ENCODE peak calls at places on chromosomes 11 and 22, in ten cellular contexts. One of them, this sample, is unnamed.

GRCh38 chr22:39524089-39524752 is 3.9 kb downstream of the ATF4 start:
- DNase-seq in naive thymus-derived CD8-positive, alpha-beta T cell: no peak
- DNase-seq in HEK293T: no peak
- DNase-seq in activated naive CD8-positive, alpha-beta T cell treated with anti-CD3 and anti-CD28 coated beads for 36 hours: no peak
- DNase-seq in HAP-1: no peak
- DNase-seq in stimulated activated CD4-positive, alpha-beta T cell treated with anti-CD3 and anti-CD28 coated beads, Interleukin-12 subunit alpha, Interleukin-12 subunit beta, amount 100 ng/mL, for 48 hours: no peak
- DNase-seq in thyroid gland: peak; percentile 48
- DNase-seq in putamen: no peak
- DNase-seq in ovary: no peak
- DNase-seq in HS-5: no peak
- DNase-seq in this sample: no peak

GRCh38 chr11:83051760-83052671 is 19.7 kb downstream of the RAB30 start:
- DNase-seq in naive thymus-derived CD8-positive, alpha-beta T cell: no peak
- DNase-seq in HEK293T: no peak
- DNase-seq in activated naive CD8-positive, alpha-beta T cell treated with anti-CD3 and anti-CD28 coated beads for 36 hours: no peak
- DNase-seq in HAP-1: no peak
- DNase-seq in stimulated activated CD4-positive, alpha-beta T cell treated with anti-CD3 and anti-CD28 coated beads, Interleukin-12 subunit alpha, Interleukin-12 subunit beta, amount 100 ng/mL, for 48 hours: no peak
- DNase-seq in thyroid gland: peak; percentile 45
- DNase-seq in putamen: peak; percentile 52
- DNase-seq in ovary: peak; percentile 59
- DNase-seq in HS-5: peak; percentile 95
- DNase-seq in this sample: no peak

GRCh38 chr11:58787903-58788302 is 56.2 kb upstream of the GLYAT start:
- DNase-seq in naive thymus-derived CD8-positive, alpha-beta T cell: no peak
- DNase-seq in HEK293T: no peak
- DNase-seq in activated naive CD8-positive, alpha-beta T cell treated with anti-CD3 and anti-CD28 coated beads for 36 hours: no peak
- DNase-seq in HAP-1: no peak
- DNase-seq in stimulated activated CD4-positive, alpha-beta T cell treated with anti-CD3 and anti-CD28 coated beads, Interleukin-12 subunit alpha, Interleukin-12 subunit beta, amount 100 ng/mL, for 48 hours: no peak
- DNase-seq in thyroid gland: no peak
- DNase-seq in putamen: no peak
- DNase-seq in ovary: no peak
- DNase-seq in HS-5: peak; percentile 69
- DNase-seq in this sample: no peak

GRCh38 chr11:2039198-2039759 is 41.6 kb upstream of the H19 start:
- DNase-seq in naive thymus-derived CD8-positive, alpha-beta T cell: no peak
- DNase-seq in HEK293T: no peak
- DNase-seq in activated naive CD8-positive, alpha-beta T cell treated with anti-CD3 and anti-CD28 coated beads for 36 hours: no peak
- DNase-seq in HAP-1: no peak
- DNase-seq in stimulated activated CD4-positive, alpha-beta T cell treated with anti-CD3 and anti-CD28 coated beads, Interleukin-12 subunit alpha, Interleukin-12 subunit beta, amount 100 ng/mL, for 48 hours: no peak
- DNase-seq in thyroid gland: no peak
- DNase-seq in putamen: no peak
- DNase-seq in ovary: no peak
- DNase-seq in HS-5: no peak
- DNase-seq in this sample: no peak

GRCh38 chr22:35684270-35684700 is 33.4 kb upstream of the APOL5 start:
- DNase-seq in naive thymus-derived CD8-positive, alpha-beta T cell: no peak
- DNase-seq in HEK293T: no peak
- DNase-seq in activated naive CD8-positive, alpha-beta T cell treated with anti-CD3 and anti-CD28 coated beads for 36 hours: no peak
- DNase-seq in HAP-1: no peak
- DNase-seq in stimulated activated CD4-positive, alpha-beta T cell treated with anti-CD3 and anti-CD28 coated beads, Interleukin-12 subunit alpha, Interleukin-12 subunit beta, amount 100 ng/mL, for 48 hours: no peak
- DNase-seq in thyroid gland: no peak
- DNase-seq in putamen: peak; percentile 3
- DNase-seq in ovary: no peak
- DNase-seq in HS-5: no peak
- DNase-seq in this sample: no peak

GRCh38 chr11:120054753-120055045 is 83.2 kb downstream of the TRIM29 start:
- DNase-seq in naive thymus-derived CD8-positive, alpha-beta T cell: no peak
- DNase-seq in HEK293T: no peak
- DNase-seq in activated naive CD8-positive, alpha-beta T cell treated with anti-CD3 and anti-CD28 coated beads for 36 hours: no peak
- DNase-seq in HAP-1: no peak
- DNase-seq in stimulated activated CD4-positive, alpha-beta T cell treated with anti-CD3 and anti-CD28 coated beads, Interleukin-12 subunit alpha, Interleukin-12 subunit beta, amount 100 ng/mL, for 48 hours: no peak
- DNase-seq in thyroid gland: no peak
- DNase-seq in putamen: no peak
- DNase-seq in ovary: no peak
- DNase-seq in HS-5: no peak
- DNase-seq in this sample: no peak

GRCh38 chr11:97072420-97072819 is 682.6 kb downstream of the JRKL start:
- DNase-seq in naive thymus-derived CD8-positive, alpha-beta T cell: no peak
- DNase-seq in HEK293T: no peak
- DNase-seq in activated naive CD8-positive, alpha-beta T cell treated with anti-CD3 and anti-CD28 coated beads for 36 hours: no peak
- DNase-seq in HAP-1: no peak
- DNase-seq in stimulated activated CD4-positive, alpha-beta T cell treated with anti-CD3 and anti-CD28 coated beads, Interleukin-12 subunit alpha, Interleukin-12 subunit beta, amount 100 ng/mL, for 48 hours: no peak
- DNase-seq in thyroid gland: no peak
- DNase-seq in putamen: no peak
- DNase-seq in ovary: no peak
- DNase-seq in HS-5: no peak
- DNase-seq in this sample: no peak

GRCh38 chr22:44382461-44383038 is 69.8 kb upstream of the SHISAL1 start:
- DNase-seq in naive thymus-derived CD8-positive, alpha-beta T cell: no peak
- DNase-seq in HEK293T: no peak
- DNase-seq in activated naive CD8-positive, alpha-beta T cell treated with anti-CD3 and anti-CD28 coated beads for 36 hours: no peak
- DNase-seq in HAP-1: no peak
- DNase-seq in stimulated activated CD4-positive, alpha-beta T cell treated with anti-CD3 and anti-CD28 coated beads, Interleukin-12 subunit alpha, Interleukin-12 subunit beta, amount 100 ng/mL, for 48 hours: no peak
- DNase-seq in thyroid gland: no peak
- DNase-seq in putamen: no peak
- DNase-seq in ovary: no peak
- DNase-seq in HS-5: no peak
- DNase-seq in this sample: no peak

GRCh38 chr22:49953027-49953679 is 7.4 kb upstream of the PIM3 start:
- DNase-seq in naive thymus-derived CD8-positive, alpha-beta T cell: no peak
- DNase-seq in HEK293T: no peak
- DNase-seq in activated naive CD8-positive, alpha-beta T cell treated with anti-CD3 and anti-CD28 coated beads for 36 hours: no peak
- DNase-seq in HAP-1: no peak
- DNase-seq in stimulated activated CD4-positive, alpha-beta T cell treated with anti-CD3 and anti-CD28 coated beads, Interleukin-12 subunit alpha, Interleukin-12 subunit beta, amount 100 ng/mL, for 48 hours: no peak
- DNase-seq in thyroid gland: peak; percentile 82
- DNase-seq in putamen: no peak
- DNase-seq in ovary: no peak
- DNase-seq in HS-5: no peak
- DNase-seq in this sample: no peak

GRCh38 chr11:86678823-86679222 is 6.4 kb upstream of the ME3 start:
- DNase-seq in naive thymus-derived CD8-positive, alpha-beta T cell: no peak
- DNase-seq in HEK293T: no peak
- DNase-seq in activated naive CD8-positive, alpha-beta T cell treated with anti-CD3 and anti-CD28 coated beads for 36 hours: no peak
- DNase-seq in HAP-1: peak; percentile 2
- DNase-seq in stimulated activated CD4-positive, alpha-beta T cell treated with anti-CD3 and anti-CD28 coated beads, Interleukin-12 subunit alpha, Interleukin-12 subunit beta, amount 100 ng/mL, for 48 hours: no peak
- DNase-seq in thyroid gland: no peak
- DNase-seq in putamen: no peak
- DNase-seq in ovary: no peak
- DNase-seq in HS-5: no peak
- DNase-seq in this sample: no peak

GRCh38 chr11:42974510-42974909 is 337.3 kb upstream of the API5 start:
- DNase-seq in naive thymus-derived CD8-positive, alpha-beta T cell: no peak
- DNase-seq in HEK293T: no peak
- DNase-seq in activated naive CD8-positive, alpha-beta T cell treated with anti-CD3 and anti-CD28 coated beads for 36 hours: no peak
- DNase-seq in HAP-1: no peak
- DNase-seq in stimulated activated CD4-positive, alpha-beta T cell treated with anti-CD3 and anti-CD28 coated beads, Interleukin-12 subunit alpha, Interleukin-12 subunit beta, amount 100 ng/mL, for 48 hours: no peak
- DNase-seq in thyroid gland: no peak
- DNase-seq in putamen: no peak
- DNase-seq in ovary: no peak
- DNase-seq in HS-5: no peak
- DNase-seq in this sample: no peak

GRCh38 chr22:38016182-38017078 is 32.1 kb upstream of the SOX10 start:
- DNase-seq in naive thymus-derived CD8-positive, alpha-beta T cell: no peak
- DNase-seq in HEK293T: no peak
- DNase-seq in activated naive CD8-positive, alpha-beta T cell treated with anti-CD3 and anti-CD28 coated beads for 36 hours: no peak
- DNase-seq in HAP-1: peak; percentile 21
- DNase-seq in stimulated activated CD4-positive, alpha-beta T cell treated with anti-CD3 and anti-CD28 coated beads, Interleukin-12 subunit alpha, Interleukin-12 subunit beta, amount 100 ng/mL, for 48 hours: no peak
- DNase-seq in thyroid gland: peak; percentile 72
- DNase-seq in putamen: peak; percentile 93
- DNase-seq in ovary: peak; percentile 75
- DNase-seq in HS-5: no peak
- DNase-seq in this sample: no peak

GRCh38 chr22:50733521-50734342 is 4.3 kb upstream of the ACR start:
- DNase-seq in naive thymus-derived CD8-positive, alpha-beta T cell: no peak
- DNase-seq in HEK293T: no peak
- DNase-seq in activated naive CD8-positive, alpha-beta T cell treated with anti-CD3 and anti-CD28 coated beads for 36 hours: no peak
- DNase-seq in HAP-1: no peak
- DNase-seq in stimulated activated CD4-positive, alpha-beta T cell treated with anti-CD3 and anti-CD28 coated beads, Interleukin-12 subunit alpha, Interleukin-12 subunit beta, amount 100 ng/mL, for 48 hours: no peak
- DNase-seq in thyroid gland: no peak
- DNase-seq in putamen: peak; percentile 74
- DNase-seq in ovary: peak; percentile 4
- DNase-seq in HS-5: no peak
- DNase-seq in this sample: no peak

GRCh38 chr11:79108851-79109250 is 332.0 kb downstream of the TENM4 start:
- DNase-seq in naive thymus-derived CD8-positive, alpha-beta T cell: no peak
- DNase-seq in HEK293T: no peak
- DNase-seq in activated naive CD8-positive, alpha-beta T cell treated with anti-CD3 and anti-CD28 coated beads for 36 hours: no peak
- DNase-seq in HAP-1: no peak
- DNase-seq in stimulated activated CD4-positive, alpha-beta T cell treated with anti-CD3 and anti-CD28 coated beads, Interleukin-12 subunit alpha, Interleukin-12 subunit beta, amount 100 ng/mL, for 48 hours: no peak
- DNase-seq in thyroid gland: no peak
- DNase-seq in putamen: no peak
- DNase-seq in ovary: no peak
- DNase-seq in HS-5: no peak
- DNase-seq in this sample: no peak